ENCODE peak calls at places on chromosomes 12 and 14, in nine cellular contexts. I, O, A, J, C, M, U, Z and W are unnamed samples.

GRCh38 chr14:49363926-49364751 is 222.0 kb downstream of the RPS29 start:
- DNase-seq in I (no peak), O (no peak), A (no peak), J (no peak), C (no peak), M (no peak), U (no peak), Z (no peak), W (no peak)

GRCh38 chr12:304815-305214 is 42.2 kb upstream of the SLC6A13 start:
- DNase-seq in I (no peak), O (peak), A (no peak), J (peak), C (no peak), M (no peak), U (no peak), Z (no peak), W (peak)

GRCh38 chr12:29309320-29309902 is 71.6 kb downstream of the ERGIC2 start:
- DNase-seq in I (no peak), O (peak), A (no peak), J (no peak), C (no peak), M (no peak), U (no peak), Z (no peak), W (peak)

GRCh38 chr12:121590476-121591143 is 9.8 kb upstream of the KDM2B start:
- DNase-seq in I (no peak), O (peak), A (no peak), J (peak), C (peak), M (no peak), U (peak), Z (no peak), W (peak)

GRCh38 chr12:109714141-109714912 is 702 bp downstream of the FAM222A start:
- DNase-seq in I (peak), O (peak), A (peak), J (peak), C (peak), M (peak), U (peak), Z (peak), W (peak)

GRCh38 chr14:100771121-100771800 is 44.6 kb downstream of the DLK1 start:
- DNase-seq in I (no peak), O (no peak), A (peak), J (no peak), C (no peak), M (no peak), U (no peak), Z (no peak), W (no peak)

GRCh38 chr14:77615231-77616132 is 955 bp downstream of the SPTLC2 start:
- DNase-seq in I (no peak), O (peak), A (no peak), J (peak), C (no peak), M (no peak), U (no peak), Z (no peak), W (no peak)

GRCh38 chr12:1911598-1912575 is 6.6 kb downstream of the CACNA2D4 start:
- DNase-seq in I (no peak), O (no peak), A (no peak), J (no peak), C (no peak), M (no peak), U (no peak), Z (no peak), W (no peak)

GRCh38 chr12:1916396-1917171 is 1.9 kb downstream of the CACNA2D4 start:
- DNase-seq in I (no peak), O (no peak), A (peak), J (no peak), C (no peak), M (no peak), U (peak), Z (no peak), W (no peak)

GRCh38 chr12:83784298-83784890 is 1097.7 kb downstream of the TMTC2 start:
- DNase-seq in I (peak), O (no peak), A (no peak), J (peak), C (no peak), M (no peak), U (no peak), Z (no peak), W (no peak)

GRCh38 chr14:55427439-55427838 is 13.0 kb downstream of the TBPL2 start:
- DNase-seq in I (no peak), O (no peak), A (no peak), J (peak), C (no peak), M (no peak), U (no peak), Z (no peak), W (peak)

GRCh38 chr12:33472299-33472698 is 32.7 kb upstream of the SYT10 start:
- DNase-seq in I (no peak), O (no peak), A (no peak), J (peak), C (no peak), M (no peak), U (no peak), Z (no peak), W (no peak)

GRCh38 chr14:68925373-68925772 is 53.7 kb downstream of the ACTN1 start:
- DNase-seq in I (no peak), O (no peak), A (no peak), J (no peak), C (no peak), M (no peak), U (no peak), Z (no peak), W (no peak)

GRCh38 chr14:75822522-75823288 is 159.1 kb downstream of the TGFB3 start:
- DNase-seq in I (no peak), O (peak), A (peak), J (peak), C (no peak), M (no peak), U (no peak), Z (no peak), W (peak)

GRCh38 chr12:76942276-76942675 is 63.5 kb upstream of the CSRP2 start:
- DNase-seq in I (no peak), O (peak), A (no peak), J (no peak), C (no peak), M (no peak), U (no peak), Z (no peak), W (no peak)

GRCh38 chr14:68894123-68894522 is 85.0 kb downstream of the ACTN1 start:
- DNase-seq in I (no peak), O (peak), A (peak), J (no peak), C (no peak), M (no peak), U (peak), Z (no peak), W (no peak)

GRCh38 chr12:11513288-11513687 is 117.9 kb upstream of the PRB2 start:
- DNase-seq in I (no peak), O (no peak), A (no peak), J (no peak), C (no peak), M (peak), U (no peak), Z (no peak), W (peak)

GRCh38 chr14:51517116-51517515 is 134.6 kb upstream of the FRMD6 start:
- DNase-seq in I (no peak), O (no peak), A (no peak), J (no peak), C (no peak), M (no peak), U (peak), Z (no peak), W (no peak)

GRCh38 chr14:99516156-99517045 is 35.2 kb downstream of the CCNK start:
- DNase-seq in I (peak), O (no peak), A (no peak), J (no peak), C (no peak), M (no peak), U (no peak), Z (no peak), W (no peak)

GRCh38 chr12:28830491-28830890 is 318.6 kb upstream of the FAR2 start:
- DNase-seq in I (peak), O (no peak), A (no peak), J (no peak), C (no peak), M (no peak), U (no peak), Z (no peak), W (no peak)

GRCh38 chr14:44803239-44803905 is 158.4 kb downstream of the KLHL28 start:
- DNase-seq in I (no peak), O (peak), A (no peak), J (peak), C (peak), M (peak), U (no peak), Z (no peak), W (peak)

GRCh38 chr14:24411468-24412454 is 13.0 kb downstream of the NYNRIN start:
- DNase-seq in I (peak), O (peak), A (peak), J (no peak), C (peak), M (peak), U (no peak), Z (no peak), W (peak)

GRCh38 chr12:46556820-46557524 is 184.4 kb upstream of the SLC38A2 start:
- DNase-seq in I (no peak), O (peak), A (no peak), J (peak), C (no peak), M (peak), U (no peak), Z (no peak), W (peak)

GRCh38 chr12:3631272-3631637 is 121.7 kb downstream of the CRACR2A start:
- DNase-seq in I (no peak), O (no peak), A (no peak), J (no peak), C (no peak), M (no peak), U (no peak), Z (no peak), W (no peak)

GRCh38 chr12:53048033-53048779 is 1.7 kb upstream of the TNS2 start:
- DNase-seq in I (no peak), O (no peak), A (peak), J (no peak), C (no peak), M (peak), U (peak), Z (no peak), W (no peak)

GRCh38 chr14:96268426-96269358 is 12.7 kb downstream of the BDKRB1 start:
- DNase-seq in I (no peak), O (peak), A (peak), J (peak), C (no peak), M (peak), U (no peak), Z (no peak), W (peak)

GRCh38 chr12:272942-273906 is 10.6 kb upstream of the SLC6A13 start:
- DNase-seq in I (no peak), O (no peak), A (no peak), J (peak), C (no peak), M (no peak), U (no peak), Z (peak), W (no peak)

GRCh38 chr12:49198431-49199155 is 9.7 kb upstream of the TUBA1A start:
- DNase-seq in I (peak), O (peak), A (peak), J (peak), C (no peak), M (no peak), U (peak), Z (no peak), W (peak)

GRCh38 chr12:100826323-100826722 is 31.7 kb downstream of the ANO4 start:
- DNase-seq in I (peak), O (peak), A (no peak), J (peak), C (peak), M (peak), U (peak), Z (no peak), W (peak)

GRCh38 chr14:20988717-20989116 is 1.1 kb upstream of the METTL17 start:
- DNase-seq in I (no peak), O (no peak), A (no peak), J (no peak), C (no peak), M (no peak), U (no peak), Z (no peak), W (no peak)

GRCh38 chr12:99985631-99986030 is 895 bp upstream of the ANKS1B start:
- DNase-seq in I (no peak), O (no peak), A (no peak), J (no peak), C (no peak), M (no peak), U (no peak), Z (no peak), W (no peak)

GRCh38 chr12:123119808-123120207 is 31.1 kb downstream of the PITPNM2 start:
- DNase-seq in I (no peak), O (no peak), A (no peak), J (no peak), C (peak), M (no peak), U (no peak), Z (no peak), W (no peak)

GRCh38 chr14:58944226-58944769 is 244.2 kb upstream of the DAAM1 start:
- DNase-seq in I (peak), O (no peak), A (no peak), J (no peak), C (no peak), M (no peak), U (no peak), Z (no peak), W (no peak)

GRCh38 chr12:68610435-68611093 is at the start of gene RAP1B:
- DNase-seq in I (peak), O (peak), A (peak), J (peak), C (peak), M (peak), U (peak), Z (peak), W (peak)
- TF ChIP-seq CTCF in I (no peak), O (no peak), A (no peak), J (no peak), C (no peak), M (no peak), U (peak), Z (no peak), W (no peak)

GRCh38 chr12:80607361-80608135 is 99.9 kb upstream of the MYF6 start:
- DNase-seq in I (no peak), O (no peak), A (no peak), J (no peak), C (no peak), M (no peak), U (no peak), Z (no peak), W (no peak)
- TF ChIP-seq CTCF in I (peak), O (no peak), A (no peak), J (peak), C (no peak), M (no peak), U (no peak), Z (no peak), W (no peak)

GRCh38 chr12:21659383-21659782 is 1.7 kb upstream of the LDHB start:
- DNase-seq in I (no peak), O (no peak), A (no peak), J (no peak), C (no peak), M (peak), U (no peak), Z (no peak), W (no peak)
- TF ChIP-seq CTCF in I (no peak), O (no peak), A (no peak), J (peak), C (peak), M (no peak), U (no peak), Z (no peak), W (no peak)

DNA sequence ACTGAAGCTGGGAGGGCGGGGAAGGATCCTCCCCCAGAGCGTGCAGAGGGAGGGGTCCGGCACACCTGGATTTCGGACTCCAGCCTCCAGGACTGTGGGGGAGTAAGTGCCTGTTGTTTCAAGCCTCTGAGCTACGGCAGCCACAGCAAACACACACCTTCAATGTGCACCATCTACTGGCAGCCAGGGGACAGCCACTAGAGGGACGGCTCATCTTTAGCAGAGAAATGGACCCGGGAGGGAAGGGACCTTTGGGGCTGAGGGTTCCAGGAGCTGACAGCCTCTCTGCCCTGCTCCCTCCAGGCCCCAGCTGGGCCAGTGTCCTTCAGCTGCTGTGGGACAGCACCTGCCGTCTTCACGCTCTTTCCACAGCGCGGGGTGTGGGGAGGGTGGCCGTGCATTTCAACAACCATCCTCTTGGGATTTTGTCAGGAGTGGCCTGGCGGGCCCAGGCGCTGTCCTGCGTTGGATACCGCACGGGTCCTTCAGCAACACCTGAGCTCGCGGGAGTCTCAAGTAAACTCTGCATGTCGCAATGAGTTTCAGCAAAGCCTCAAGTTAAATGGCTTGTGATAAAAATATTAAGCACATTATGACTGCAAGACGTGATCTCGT is 209.2 kb upstream of the C14orf180 start:
- DNase-seq in I (peak), O (no peak), A (no peak), J (no peak), C (no peak), M (peak), U (peak), Z (no peak), W (peak)
- TF ChIP-seq CTCF in I (no peak), O (no peak), A (peak), J (no peak), C (peak), M (peak), U (peak), Z (no peak), W (no peak)

GRCh38 chr12:115400011-115400410 is 716.0 kb upstream of the TBX3 start:
- DNase-seq in I (no peak), O (no peak), A (no peak), J (no peak), C (no peak), M (no peak), U (no peak), Z (no peak), W (no peak)

GRCh38 chr12:115396567-115396966 is 712.6 kb upstream of the TBX3 start:
- DNase-seq in I (no peak), O (no peak), A (no peak), J (no peak), C (no peak), M (no peak), U (no peak), Z (no peak), W (no peak)

GRCh38 chr12:115402443-115403170 is 718.6 kb upstream of the TBX3 start:
- DNase-seq in I (no peak), O (peak), A (no peak), J (no peak), C (no peak), M (no peak), U (no peak), Z (no peak), W (no peak)

GRCh38 chr12:115394498-115395220 is 710.7 kb upstream of the TBX3 start:
- DNase-seq in I (no peak), O (peak), A (no peak), J (no peak), C (no peak), M (no peak), U (no peak), Z (no peak), W (no peak)

DNA sequence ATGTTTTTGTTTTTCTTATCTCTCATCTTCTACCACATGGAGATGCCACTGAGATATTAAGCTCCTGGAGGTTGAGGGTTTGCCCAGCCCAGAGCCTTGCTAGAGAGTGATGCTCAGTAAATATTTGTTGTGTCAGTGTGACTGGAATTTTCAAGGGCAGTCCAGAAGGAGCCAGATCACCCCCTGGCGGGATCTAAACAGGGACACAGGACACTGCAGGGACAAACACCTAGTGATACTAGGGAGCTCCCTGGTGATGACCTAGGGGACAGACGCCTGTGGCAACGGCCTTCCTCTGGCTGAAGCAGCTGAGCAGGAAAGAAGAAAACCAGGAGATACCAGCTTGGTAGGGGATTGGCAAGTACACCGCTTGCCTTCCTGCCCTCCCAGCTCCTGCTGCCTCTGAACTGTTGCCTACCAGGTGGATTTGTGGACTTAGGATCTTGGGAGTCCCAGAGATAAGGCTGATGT is 714.4 kb upstream of the TBX3 start:
- DNase-seq in I (no peak), O (no peak), A (no peak), J (no peak), C (no peak), M (peak), U (no peak), Z (no peak), W (no peak)
- TF ChIP-seq CTCF in I (no peak), O (peak), A (no peak), J (peak), C (peak), M (peak), U (peak), Z (no peak), W (no peak)

GRCh38 chr14:43539210-43539609 is 967.9 kb downstream of the FSCB start:
- DNase-seq in I (peak), O (peak), A (no peak), J (peak), C (no peak), M (no peak), U (no peak), Z (no peak), W (peak)
- TF ChIP-seq CTCF in I (no peak), O (peak), A (peak), J (peak), C (no peak), M (peak), U (peak), Z (no peak), W (peak)